ENCODE peak calls at places on chromosome 13, in five cellular contexts. L is GM12865, I is progenitor cell of endocrine pancreas, J is iPS-NIHi11, H is T-helper 17 cell. X is an unnamed sample.

GRCh38 chr13:31765441-31765840 is 26.1 kb downstream of the RXFP2 start:
- DNase-seq in L (no peak), I (no peak), J (no peak), H (no peak), X (no peak)

GRCh38 chr13:107216046-107216715 is 648.2 kb upstream of the ARGLU1 start:
- DNase-seq in L (no peak), I (no peak), J (no peak), H (no peak), X (no peak)

GRCh38 chr13:59475911-59476310 is 687.8 kb downstream of the DIAPH3 start:
- DNase-seq in L (no peak), I (no peak), J (no peak), H (no peak), X (no peak)

GRCh38 chr13:108662528-108662927 is 33.1 kb downstream of the MYO16 start:
- DNase-seq in L (no peak), I (no peak), J (no peak), H (no peak), X (no peak)

GRCh38 chr13:74250738-74251190 is 116.6 kb upstream of the KLF12 start:
- DNase-seq in L (no peak), I (no peak), J (no peak), H (no peak), X (no peak)

GRCh38 chr13:62760724-62761123 is 1345.1 kb upstream of the PCDH20 start:
- DNase-seq in L (no peak), I (no peak), J (no peak), H (no peak), X (no peak)

GRCh38 chr13:34349091-34349722 is 531.3 kb downstream of the RFC3 start:
- DNase-seq in L (no peak), I (no peak), J (no peak), H (no peak), X (no peak)

GRCh38 chr13:39062004-39062403 is 23.7 kb downstream of the NHLRC3 start:
- DNase-seq in L (no peak), I (no peak), J (no peak), H (no peak), X (no peak)

GRCh38 chr13:48412881-48413351 is at the start of gene LPAR6:
- DNase-seq in L (no peak), I (no peak), J (peak; percentile 50), H (no peak), X (no peak)

GRCh38 chr13:111187879-111188643 is 73.0 kb downstream of the ARHGEF7 start:
- DNase-seq in L (peak; percentile 42), I (no peak), J (no peak), H (no peak), X (peak; percentile 77)

GRCh38 chr13:43074824-43075510 is 51.6 kb downstream of the DNAJC15 start:
- DNase-seq in L (peak; percentile 74), I (no peak), J (no peak), H (no peak), X (no peak)

GRCh38 chr13:30143671-30144400 is 163.5 kb downstream of the KATNAL1 start:
- DNase-seq in L (peak; percentile 54), I (no peak), J (no peak), H (no peak), X (no peak)

GRCh38 chr13:44263920-44264610 is 109.6 kb upstream of the SERP2 start:
- DNase-seq in L (no peak), I (no peak), J (no peak), H (no peak), X (no peak)

GRCh38 chr13:77466757-77467156 is 68.7 kb upstream of the SCEL start:
- DNase-seq in L (no peak), I (no peak), J (no peak), H (no peak), X (no peak)

GRCh38 chr13:26075498-26075897 is 23.7 kb upstream of the SHISA2 start:
- DNase-seq in L (no peak), I (no peak), J (no peak), H (no peak), X (no peak)

GRCh38 chr13:46181799-46182490 is at the start of gene LCP1:
- DNase-seq in L (peak; percentile 96), I (no peak), J (peak; percentile 38), H (peak; percentile 44), X (no peak)

GRCh38 chr13:97018029-97018819 is 23.9 kb upstream of the OXGR1 start:
- DNase-seq in L (peak; percentile 53), I (peak; percentile 22), J (peak; percentile 42), H (no peak), X (peak; percentile 54)

GRCh38 chr13:24693862-24694471 is 13.8 kb downstream of the ATP12A start:
- DNase-seq in L (peak; percentile 76), I (peak; percentile 24), J (peak; percentile 89), H (no peak), X (peak; percentile 78)

GRCh38 chr13:109610517-109610916 is 175.9 kb downstream of the IRS2 start:
- DNase-seq in L (peak; percentile 4), I (no peak), J (peak; percentile 32), H (no peak), X (no peak)

GRCh38 chr13:30581582-30581981 is 36.1 kb upstream of the USPL1 start:
- DNase-seq in L (peak; percentile 50), I (no peak), J (peak; percentile 37), H (no peak), X (peak; percentile 24)

GRCh38 chr13:90416938-90417337 is 930.5 kb upstream of the MIR17HG start:
- DNase-seq in L (no peak), I (no peak), J (no peak), H (no peak), X (no peak)

GRCh38 chr13:28425796-28426195 is 69.1 kb downstream of the FLT1 start:
- DNase-seq in L (no peak), I (no peak), J (no peak), H (no peak), X (no peak)

GRCh38 chr13:35733832-35734231 is 257.3 kb upstream of the MAB21L1 start:
- DNase-seq in L (no peak), I (no peak), J (no peak), H (no peak), X (no peak)

GRCh38 chr13:98427331-98427995 is 149.4 kb downstream of the STK24 start:
- DNase-seq in L (no peak), I (no peak), J (no peak), H (no peak), X (no peak)

GRCh38 chr13:41019027-41019487 is at the start of gene ELF1:
- DNase-seq in L (peak; percentile 95), I (no peak), J (peak; percentile 45), H (peak; percentile 27), X (peak; percentile 17)

GRCh38 chr13:43077906-43078305 is 54.5 kb downstream of the DNAJC15 start:
- DNase-seq in L (no peak), I (no peak), J (peak; percentile 7), H (no peak), X (no peak)

GRCh38 chr13:113020323-113021080 is 51.5 kb downstream of the MCF2L start:
- DNase-seq in L (peak; percentile 5), I (no peak), J (no peak), H (no peak), X (no peak)

GRCh38 chr13:102830646-102831045 is 15.2 kb upstream of the ERCC5 start:
- DNase-seq in L (no peak), I (no peak), J (no peak), H (no peak), X (no peak)

GRCh38 chr13:107441279-107441678 is 774.1 kb downstream of the LIG4 start:
- DNase-seq in L (no peak), I (no peak), J (no peak), H (no peak), X (no peak)

GRCh38 chr13:110233181-110233641 is 73.7 kb downstream of the COL4A1 start:
- DNase-seq in L (no peak), I (no peak), J (no peak), H (no peak), X (no peak)

GRCh38 chr13:110961959-110962358 is 47.1 kb upstream of the ANKRD10 start:
- DNase-seq in L (no peak), I (no peak), J (no peak), H (no peak), X (no peak)

GRCh38 chr13:103835052-103835451 is 768.8 kb upstream of the SLC10A2 start:
- DNase-seq in L (no peak), I (no peak), J (no peak), H (no peak), X (no peak)

GRCh38 chr13:66424417-66424816 is 805.7 kb downstream of the PCDH9 start:
- DNase-seq in L (no peak), I (no peak), J (no peak), H (no peak), X (no peak)

GRCh38 chr13:75319244-75319643 is 162.7 kb downstream of the TBC1D4 start:
- DNase-seq in L (no peak), I (no peak), J (no peak), H (no peak), X (no peak)

X was measured in D341Med.